ENCODE peak calls at places on chromosomes 12 and 14, in seven cellular contexts. C is breast epithelium; P is CD4-positive, CD25-positive, alpha-beta regulatory T cell; W is GM23248; I is A673; V is cardiac muscle cell; N is lung. H is an unnamed sample.

GRCh38 chr12:52971701-52972329 is 22.9 kb downstream of the KRT18 start:
- DNase-seq in C (peak; percentile 34), P (no peak), W (peak; percentile 93), I (no peak), V (no peak), N (no peak), H (no peak)

GRCh38 chr14:59939828-59940227 is 19.9 kb downstream of the LRRC9 start:
- DNase-seq in C (no peak), P (no peak), W (no peak), I (no peak), V (no peak), N (no peak), H (no peak)

GRCh38 chr14:33486499-33486898 is 464.4 kb downstream of the EGLN3 start:
- DNase-seq in C (no peak), P (no peak), W (no peak), I (no peak), V (no peak), N (no peak), H (no peak)

GRCh38 chr12:110998165-110998564 is 77.8 kb upstream of the MYL2 start:
- DNase-seq in C (no peak), P (no peak), W (peak; percentile 28), I (peak; percentile 16), V (no peak), N (no peak), H (no peak)

GRCh38 chr14:58574623-58575022 is 63.1 kb upstream of the DACT1 start:
- DNase-seq in C (no peak), P (no peak), W (peak; percentile 6), I (no peak), V (peak; percentile 8), N (no peak), H (no peak)

GRCh38 chr14:96497087-96497486 is 5.1 kb upstream of the PAPOLA start:
- DNase-seq in C (no peak), P (no peak), W (no peak), I (no peak), V (no peak), N (no peak), H (no peak)

GRCh38 chr12:118020036-118020435 is 3.5 kb downstream of the RFC5 start:
- DNase-seq in C (no peak), P (no peak), W (no peak), I (no peak), V (no peak), N (no peak), H (no peak)

GRCh38 chr14:49865431-49865859 is 12.9 kb upstream of the NEMF start:
- DNase-seq in C (peak; percentile 71), P (peak; percentile 70), W (peak; percentile 79), I (peak; percentile 70), V (peak; percentile 84), N (peak; percentile 72), H (peak; percentile 68)

GRCh38 chr14:51293149-51293925 is 53.3 kb downstream of the TMX1 start:
- DNase-seq in C (no peak), P (no peak), W (peak; percentile 67), I (no peak), V (no peak), N (no peak), H (no peak)

GRCh38 chr14:30165255-30165654 is 237.6 kb upstream of the PRKD1 start:
- DNase-seq in C (no peak), P (no peak), W (no peak), I (no peak), V (no peak), N (no peak), H (no peak)

GRCh38 chr12:120290541-120291312 is 976 bp downstream of the RNU4-2 start:
- DNase-seq in C (peak; percentile 49), P (no peak), W (peak; percentile 67), I (no peak), V (no peak), N (peak; percentile 33), H (peak; percentile 82)

GRCh38 chr14:35220027-35220676 is 72.0 kb upstream of the PSMA6 start:
- DNase-seq in C (no peak), P (no peak), W (no peak), I (no peak), V (no peak), N (no peak), H (no peak)
- H3K36me3 ChIP-seq in C (no peaks in the 10 kb centered on the region), P (no peaks in the 10 kb centered on the region), W (no peaks in the 10 kb centered on the region), I (no peaks in the 10 kb centered on the region), V (no peaks in the 10 kb centered on the region), N (peaks cover 2% of the 10 kb centered on the region), H (no peaks in the 10 kb centered on the region)

GRCh38 chr12:62758216-62758615 is 176.7 kb downstream of the PPM1H start:
- DNase-seq in C (no peak), P (no peak), W (no peak), I (no peak), V (no peak), N (no peak), H (no peak)
- H3K4me1 ChIP-seq in C (no peaks in the 10 kb centered on the region), P (no peaks in the 10 kb centered on the region), W (no peaks in the 10 kb centered on the region), I (no peaks in the 10 kb centered on the region), V (peaks cover 9% of the 10 kb centered on the region), N (no peaks in the 10 kb centered on the region), H (peaks cover 29% of the 10 kb centered on the region)

DNA sequence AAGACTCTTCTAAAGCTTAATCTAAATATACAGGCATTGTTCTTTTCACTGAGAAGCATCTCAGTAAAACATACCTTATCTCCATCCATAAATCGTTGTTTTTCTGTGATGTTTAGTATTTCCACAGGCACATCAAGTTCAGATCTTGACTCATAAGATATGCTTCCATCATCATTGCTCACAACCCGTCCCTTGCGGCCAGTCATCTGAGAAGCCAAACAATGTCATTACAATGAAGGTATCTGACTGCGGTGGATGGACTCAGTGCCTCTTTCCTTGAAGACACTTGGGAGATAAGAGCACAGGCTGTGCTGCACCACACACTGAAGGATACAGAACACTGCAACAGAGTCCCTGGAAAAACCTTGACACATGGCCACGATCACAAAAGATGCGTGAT is 44.8 kb downstream of the SBNO1 start:
- DNase-seq in C (no peak), P (no peak), W (no peak), I (no peak), V (no peak), N (no peak), H (no peak)
- H3K36me3 ChIP-seq in C (peaks cover 9% of the 10 kb centered on the region), P (peaks cover 94% of the 10 kb centered on the region), W (peaks cover 84% of the 10 kb centered on the region), I (peaks cover 96% of the 10 kb centered on the region), V (peaks cover 75% of the 10 kb centered on the region), N (peaks cover 37% of the 10 kb centered on the region), H (peaks cover 92% of the 10 kb centered on the region)

GRCh38 chr14:103528512-103529382 is at the start of gene TRMT61A:
- DNase-seq in C (peak; percentile 85), P (peak; percentile 78), W (peak; percentile 94), I (peak; percentile 91), V (peak; percentile 92), N (peak; percentile 90), H (peak; percentile 92)

GRCh38 chr14:103531421-103532215 is 2.6 kb downstream of the TRMT61A start:
- DNase-seq in C (no peak), P (no peak), W (no peak), I (no peak), V (no peak), N (no peak), H (no peak)

GRCh38 chr14:103530831-103531230 is 1.8 kb downstream of the TRMT61A start:
- DNase-seq in C (no peak), P (no peak), W (no peak), I (no peak), V (no peak), N (no peak), H (no peak)

GRCh38 chr14:103529383-103530365 is 678 bp downstream of the TRMT61A start:
- DNase-seq in C (no peak), P (no peak), W (no peak), I (no peak), V (no peak), N (no peak), H (no peak)

GRCh38 chr14:103530390-103530789 is 1.4 kb downstream of the TRMT61A start:
- DNase-seq in C (no peak), P (no peak), W (peak; percentile 62), I (no peak), V (peak; percentile 82), N (no peak), H (no peak)
- H3K4me1 ChIP-seq in C (peaks cover 3% of the 10 kb centered on the region), P (peaks cover 29% of the 10 kb centered on the region), W (peaks cover 20% of the 10 kb centered on the region), I (peaks cover 18% of the 10 kb centered on the region), V (peaks cover 9% of the 10 kb centered on the region), N (no peaks in the 10 kb centered on the region), H (peaks cover 16% of the 10 kb centered on the region)

GRCh38 chr14:104691546-104692260 is 2.3 kb downstream of the INF2 start:
- DNase-seq in C (no peak), P (no peak), W (no peak), I (no peak), V (no peak), N (no peak), H (no peak)
- H3K36me3 ChIP-seq in C (no peaks in the 10 kb centered on the region), P (no peaks in the 10 kb centered on the region), W (no peaks in the 10 kb centered on the region), I (peaks cover 9% of the 10 kb centered on the region), V (no peaks in the 10 kb centered on the region), N (peaks cover 15% of the 10 kb centered on the region), H (peaks cover 17% of the 10 kb centered on the region)

GRCh38 chr14:94795372-94795771 is 25.5 kb upstream of the GSC start:
- DNase-seq in C (no peak), P (no peak), W (peak; percentile 16), I (no peak), V (no peak), N (no peak), H (no peak)
- H3K4me1 ChIP-seq in C (no peaks in the 10 kb centered on the region), P (no peaks in the 10 kb centered on the region), W (peaks cover 5% of the 10 kb centered on the region), I (no peaks in the 10 kb centered on the region), V (no peaks in the 10 kb centered on the region), N (no peaks in the 10 kb centered on the region), H (no peaks in the 10 kb centered on the region)

DNA sequence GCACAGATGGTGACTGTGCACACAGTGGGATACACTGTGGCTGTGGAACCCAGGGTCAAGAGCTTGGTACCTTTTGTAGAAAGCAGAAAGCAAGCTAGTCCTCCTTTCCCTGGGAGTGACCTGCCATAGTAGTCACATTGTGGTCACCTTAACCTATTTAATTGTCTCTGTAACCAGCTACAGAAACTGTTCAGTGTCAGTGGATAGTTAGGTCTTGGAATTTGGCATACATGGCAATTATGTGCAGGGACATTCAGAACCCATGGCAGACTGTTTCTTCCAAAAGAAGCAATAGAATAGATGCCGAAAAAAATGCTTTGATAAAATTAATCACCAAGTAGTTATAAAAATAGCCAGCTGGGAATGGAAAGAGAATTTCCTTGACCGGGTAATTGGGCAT is 30.4 kb downstream of the PPHLN1 start:
- DNase-seq in C (no peak), P (no peak), W (no peak), I (no peak), V (no peak), N (no peak), H (no peak)
- H3K36me3 ChIP-seq in C (peaks cover 4% of the 10 kb centered on the region), P (peaks cover 39% of the 10 kb centered on the region), W (peaks cover 8% of the 10 kb centered on the region), I (peaks cover 11% of the 10 kb centered on the region), V (peaks cover 4% of the 10 kb centered on the region), N (peaks cover 5% of the 10 kb centered on the region), H (peaks cover 20% of the 10 kb centered on the region)

H was measured in HAP-1.